ENCODE peak calls at places on chromosomes 11 and 22, in seven cellular contexts. Q, O, U, H, K, G and P are unnamed samples.

GRCh38 chr11:107859459-107860239 is 1.1 kb upstream of the SLC35F2 start:
- DNase-seq in Q (no peak), H (peak; percentile 62), U (no peak), K (no peak), G (peak; percentile 43), O (peak; percentile 86), P (peak; percentile 10)

GRCh38 chr11:59898046-59898445 is 19.5 kb downstream of the OOSP3 start:
- DNase-seq in K (no peak), Q (peak; percentile 68), O (no peak), U (no peak), H (no peak), G (no peak), P (no peak)

GRCh38 chr22:18103527-18104269 is 6.9 kb upstream of the TUBA8 start:
- DNase-seq in Q (no peak), O (no peak), K (no peak), G (no peak), H (no peak), U (no peak), P (no peak)

GRCh38 chr11:127003260-127003981 is 2.9 kb upstream of the KIRREL3 start:
- DNase-seq in H (peak; percentile 62), O (peak; percentile 96), G (peak; percentile 84), U (peak; percentile 75), Q (peak; percentile 94), K (peak; percentile 63), P (peak; percentile 61)

GRCh38 chr11:114075891-114076441 is 16.5 kb downstream of the ZBTB16 start:
- DNase-seq in U (peak; percentile 57), G (peak; percentile 38), K (peak; percentile 62), O (peak; percentile 32), H (no peak), Q (peak; percentile 91), P (no peak)

GRCh38 chr11:110762596-110762995 is 50.4 kb upstream of the ARHGAP20 start:
- DNase-seq in O (peak; percentile 81), H (no peak), U (no peak), K (no peak), Q (no peak), G (no peak), P (no peak)

GRCh38 chr11:119634301-119634700 is 94.7 kb downstream of the NECTIN1 start:
- DNase-seq in H (no peak), O (no peak), K (no peak), U (no peak), Q (no peak), G (no peak), P (no peak)

GRCh38 chr11:78150346-78150745 is 10.9 kb upstream of the ALG8 start:
- DNase-seq in Q (peak; percentile 21), K (no peak), O (no peak), U (no peak), H (no peak), G (no peak), P (no peak)

GRCh38 chr11:73914284-73914683 is 36.5 kb upstream of the DNAJB13 start:
- DNase-seq in H (no peak), O (no peak), Q (no peak), G (no peak), U (no peak), K (no peak), P (no peak)